ENCODE peak calls at places on chromosomes 3 and 15, in seven cellular contexts. One of them, this sample, is unnamed.

GRCh38 chr3:146747928-146748327 is 142.8 kb upstream of the PLSCR5 start:
- DNase-seq in cardiac fibroblast: peak; percentile 54
- DNase-seq in activated B cell treated with CpG ODN at 0.5 μM for 24 hours: no peak
- DNase-seq in NCI-H345: no peak
- DNase-seq in activated T-cell treated with anti-CD3 and anti-CD28 coated beads, Interleukin-2, amount 50 U/mL, for 72 hours: no peak
- DNase-seq in effector CD4-positive, alpha-beta T cell: no peak
- DNase-seq in AG04450: peak; percentile 0
- DNase-seq in this sample: peak; percentile 2

GRCh38 chr15:20671665-20672064 is 130.1 kb upstream of the GOLGA6L6 start:
- DNase-seq in cardiac fibroblast: no peak
- DNase-seq in activated B cell treated with CpG ODN at 0.5 μM for 24 hours: no peak
- DNase-seq in NCI-H345: no peak
- DNase-seq in activated T-cell treated with anti-CD3 and anti-CD28 coated beads, Interleukin-2, amount 50 U/mL, for 72 hours: no peak
- DNase-seq in effector CD4-positive, alpha-beta T cell: no peak
- DNase-seq in AG04450: no peak
- DNase-seq in this sample: no peak

GRCh38 chr3:45041666-45042065 is 15.6 kb downstream of the CLEC3B start:
- DNase-seq in cardiac fibroblast: no peak
- DNase-seq in activated B cell treated with CpG ODN at 0.5 μM for 24 hours: no peak
- DNase-seq in NCI-H345: no peak
- DNase-seq in activated T-cell treated with anti-CD3 and anti-CD28 coated beads, Interleukin-2, amount 50 U/mL, for 72 hours: no peak
- DNase-seq in effector CD4-positive, alpha-beta T cell: no peak
- DNase-seq in AG04450: no peak
- DNase-seq in this sample: no peak

GRCh38 chr15:96351801-96352593 is 21.5 kb downstream of the NR2F2 start:
- DNase-seq in cardiac fibroblast: no peak
- DNase-seq in activated B cell treated with CpG ODN at 0.5 μM for 24 hours: no peak
- DNase-seq in NCI-H345: no peak
- DNase-seq in activated T-cell treated with anti-CD3 and anti-CD28 coated beads, Interleukin-2, amount 50 U/mL, for 72 hours: no peak
- DNase-seq in effector CD4-positive, alpha-beta T cell: no peak
- DNase-seq in AG04450: no peak
- DNase-seq in this sample: no peak

GRCh38 chr15:81263477-81263876 is 60.5 kb downstream of the STARD5 start:
- DNase-seq in cardiac fibroblast: no peak
- DNase-seq in activated B cell treated with CpG ODN at 0.5 μM for 24 hours: no peak
- DNase-seq in NCI-H345: no peak
- DNase-seq in activated T-cell treated with anti-CD3 and anti-CD28 coated beads, Interleukin-2, amount 50 U/mL, for 72 hours: no peak
- DNase-seq in effector CD4-positive, alpha-beta T cell: no peak
- DNase-seq in AG04450: no peak
- DNase-seq in this sample: no peak

GRCh38 chr3:138845071-138845685 is 10.4 kb upstream of the PIK3CB start:
- DNase-seq in cardiac fibroblast: no peak
- DNase-seq in activated B cell treated with CpG ODN at 0.5 μM for 24 hours: no peak
- DNase-seq in NCI-H345: no peak
- DNase-seq in activated T-cell treated with anti-CD3 and anti-CD28 coated beads, Interleukin-2, amount 50 U/mL, for 72 hours: no peak
- DNase-seq in effector CD4-positive, alpha-beta T cell: no peak
- DNase-seq in AG04450: no peak
- DNase-seq in this sample: peak; percentile 8

GRCh38 chr3:164524201-164524600 is 554.1 kb downstream of the SI start:
- DNase-seq in cardiac fibroblast: no peak
- DNase-seq in activated B cell treated with CpG ODN at 0.5 μM for 24 hours: no peak
- DNase-seq in NCI-H345: no peak
- DNase-seq in activated T-cell treated with anti-CD3 and anti-CD28 coated beads, Interleukin-2, amount 50 U/mL, for 72 hours: no peak
- DNase-seq in effector CD4-positive, alpha-beta T cell: no peak
- DNase-seq in AG04450: no peak
- DNase-seq in this sample: no peak

GRCh38 chr3:118785415-118785814 is 249.2 kb downstream of the IGSF11 start:
- DNase-seq in cardiac fibroblast: no peak
- DNase-seq in activated B cell treated with CpG ODN at 0.5 μM for 24 hours: no peak
- DNase-seq in NCI-H345: no peak
- DNase-seq in activated T-cell treated with anti-CD3 and anti-CD28 coated beads, Interleukin-2, amount 50 U/mL, for 72 hours: no peak
- DNase-seq in effector CD4-positive, alpha-beta T cell: no peak
- DNase-seq in AG04450: no peak
- DNase-seq in this sample: no peak

GRCh38 chr3:175413926-175414325 is 554.8 kb downstream of the NAALADL2 start:
- DNase-seq in cardiac fibroblast: no peak
- DNase-seq in activated B cell treated with CpG ODN at 0.5 μM for 24 hours: no peak
- DNase-seq in NCI-H345: no peak
- DNase-seq in activated T-cell treated with anti-CD3 and anti-CD28 coated beads, Interleukin-2, amount 50 U/mL, for 72 hours: no peak
- DNase-seq in effector CD4-positive, alpha-beta T cell: no peak
- DNase-seq in AG04450: no peak
- DNase-seq in this sample: no peak

GRCh38 chr15:100731259-100732156 is 129.1 kb downstream of the ASB7 start:
- DNase-seq in cardiac fibroblast: peak; percentile 39
- DNase-seq in activated B cell treated with CpG ODN at 0.5 μM for 24 hours: no peak
- DNase-seq in NCI-H345: no peak
- DNase-seq in activated T-cell treated with anti-CD3 and anti-CD28 coated beads, Interleukin-2, amount 50 U/mL, for 72 hours: no peak
- DNase-seq in effector CD4-positive, alpha-beta T cell: no peak
- DNase-seq in AG04450: no peak
- DNase-seq in this sample: peak; percentile 43

GRCh38 chr3:8607285-8608040 is 37.1 kb downstream of the SSUH2 start:
- DNase-seq in cardiac fibroblast: peak; percentile 94
- DNase-seq in activated B cell treated with CpG ODN at 0.5 μM for 24 hours: no peak
- DNase-seq in NCI-H345: peak; percentile 6
- DNase-seq in activated T-cell treated with anti-CD3 and anti-CD28 coated beads, Interleukin-2, amount 50 U/mL, for 72 hours: no peak
- DNase-seq in effector CD4-positive, alpha-beta T cell: no peak
- DNase-seq in AG04450: peak; percentile 37
- DNase-seq in this sample: peak; percentile 38

GRCh38 chr15:49752517-49752916 is 131.7 kb downstream of the DTWD1 start:
- DNase-seq in cardiac fibroblast: no peak
- DNase-seq in activated B cell treated with CpG ODN at 0.5 μM for 24 hours: no peak
- DNase-seq in NCI-H345: no peak
- DNase-seq in activated T-cell treated with anti-CD3 and anti-CD28 coated beads, Interleukin-2, amount 50 U/mL, for 72 hours: no peak
- DNase-seq in effector CD4-positive, alpha-beta T cell: no peak
- DNase-seq in AG04450: no peak
- DNase-seq in this sample: no peak

GRCh38 chr3:184618793-184619192 is 57.2 kb downstream of the EPHB3 start:
- DNase-seq in cardiac fibroblast: no peak
- DNase-seq in activated B cell treated with CpG ODN at 0.5 μM for 24 hours: no peak
- DNase-seq in NCI-H345: no peak
- DNase-seq in activated T-cell treated with anti-CD3 and anti-CD28 coated beads, Interleukin-2, amount 50 U/mL, for 72 hours: no peak
- DNase-seq in effector CD4-positive, alpha-beta T cell: no peak
- DNase-seq in AG04450: no peak
- DNase-seq in this sample: no peak

GRCh38 chr3:60528651-60529050 is 722.6 kb downstream of the FHIT start:
- DNase-seq in cardiac fibroblast: no peak
- DNase-seq in activated B cell treated with CpG ODN at 0.5 μM for 24 hours: no peak
- DNase-seq in NCI-H345: no peak
- DNase-seq in activated T-cell treated with anti-CD3 and anti-CD28 coated beads, Interleukin-2, amount 50 U/mL, for 72 hours: no peak
- DNase-seq in effector CD4-positive, alpha-beta T cell: no peak
- DNase-seq in AG04450: no peak
- DNase-seq in this sample: no peak

GRCh38 chr3:186108106-186108940 is 566 bp downstream of the ETV5 start:
- DNase-seq in cardiac fibroblast: peak; percentile 56
- DNase-seq in activated B cell treated with CpG ODN at 0.5 μM for 24 hours: peak; percentile 37
- DNase-seq in NCI-H345: peak; percentile 66
- DNase-seq in activated T-cell treated with anti-CD3 and anti-CD28 coated beads, Interleukin-2, amount 50 U/mL, for 72 hours: peak; percentile 34
- DNase-seq in effector CD4-positive, alpha-beta T cell: no peak
- DNase-seq in AG04450: no peak
- DNase-seq in this sample: peak; percentile 71

GRCh38 chr3:151047636-151048035 is 37.8 kb upstream of the MED12L start:
- DNase-seq in cardiac fibroblast: peak; percentile 58
- DNase-seq in activated B cell treated with CpG ODN at 0.5 μM for 24 hours: no peak
- DNase-seq in NCI-H345: no peak
- DNase-seq in activated T-cell treated with anti-CD3 and anti-CD28 coated beads, Interleukin-2, amount 50 U/mL, for 72 hours: no peak
- DNase-seq in effector CD4-positive, alpha-beta T cell: no peak
- DNase-seq in AG04450: no peak
- DNase-seq in this sample: peak; percentile 13

GRCh38 chr15:99732711-99733267 is 448 bp downstream of the LYSMD4 start:
- DNase-seq in cardiac fibroblast: no peak
- DNase-seq in activated B cell treated with CpG ODN at 0.5 μM for 24 hours: no peak
- DNase-seq in NCI-H345: no peak
- DNase-seq in activated T-cell treated with anti-CD3 and anti-CD28 coated beads, Interleukin-2, amount 50 U/mL, for 72 hours: no peak
- DNase-seq in effector CD4-positive, alpha-beta T cell: no peak
- DNase-seq in AG04450: no peak
- DNase-seq in this sample: peak; percentile 21

GRCh38 chr15:82551646-82552247 is 11.5 kb upstream of the RPS17 start:
- DNase-seq in cardiac fibroblast: no peak
- DNase-seq in activated B cell treated with CpG ODN at 0.5 μM for 24 hours: no peak
- DNase-seq in NCI-H345: no peak
- DNase-seq in activated T-cell treated with anti-CD3 and anti-CD28 coated beads, Interleukin-2, amount 50 U/mL, for 72 hours: no peak
- DNase-seq in effector CD4-positive, alpha-beta T cell: no peak
- DNase-seq in AG04450: no peak
- DNase-seq in this sample: no peak

GRCh38 chr3:39651993-39652739 is 157.2 kb upstream of the MYRIP start:
- DNase-seq in cardiac fibroblast: no peak
- DNase-seq in activated B cell treated with CpG ODN at 0.5 μM for 24 hours: no peak
- DNase-seq in NCI-H345: peak; percentile 29
- DNase-seq in activated T-cell treated with anti-CD3 and anti-CD28 coated beads, Interleukin-2, amount 50 U/mL, for 72 hours: no peak
- DNase-seq in effector CD4-positive, alpha-beta T cell: no peak
- DNase-seq in AG04450: no peak
- DNase-seq in this sample: no peak

GRCh38 chr15:44435893-44436667 is 8.7 kb downstream of the CTDSPL2 start:
- DNase-seq in cardiac fibroblast: no peak
- DNase-seq in activated B cell treated with CpG ODN at 0.5 μM for 24 hours: no peak
- DNase-seq in NCI-H345: no peak
- DNase-seq in activated T-cell treated with anti-CD3 and anti-CD28 coated beads, Interleukin-2, amount 50 U/mL, for 72 hours: no peak
- DNase-seq in effector CD4-positive, alpha-beta T cell: no peak
- DNase-seq in AG04450: no peak
- DNase-seq in this sample: no peak

GRCh38 chr3:38588276-38588971 is 61.1 kb downstream of the SCN5A start:
- DNase-seq in cardiac fibroblast: no peak
- DNase-seq in activated B cell treated with CpG ODN at 0.5 μM for 24 hours: peak; percentile 4
- DNase-seq in NCI-H345: no peak
- DNase-seq in activated T-cell treated with anti-CD3 and anti-CD28 coated beads, Interleukin-2, amount 50 U/mL, for 72 hours: no peak
- DNase-seq in effector CD4-positive, alpha-beta T cell: no peak
- DNase-seq in AG04450: no peak
- DNase-seq in this sample: no peak

GRCh38 chr15:78085928-78086327 is 6.4 kb upstream of the SH2D7 start:
- DNase-seq in cardiac fibroblast: peak; percentile 85
- DNase-seq in activated B cell treated with CpG ODN at 0.5 μM for 24 hours: no peak
- DNase-seq in NCI-H345: no peak
- DNase-seq in activated T-cell treated with anti-CD3 and anti-CD28 coated beads, Interleukin-2, amount 50 U/mL, for 72 hours: no peak
- DNase-seq in effector CD4-positive, alpha-beta T cell: no peak
- DNase-seq in AG04450: peak; percentile 60
- DNase-seq in this sample: no peak

GRCh38 chr3:100316656-100317069 is 17.9 kb upstream of the NIT2 start:
- DNase-seq in cardiac fibroblast: peak; percentile 80
- DNase-seq in activated B cell treated with CpG ODN at 0.5 μM for 24 hours: no peak
- DNase-seq in NCI-H345: no peak
- DNase-seq in activated T-cell treated with anti-CD3 and anti-CD28 coated beads, Interleukin-2, amount 50 U/mL, for 72 hours: peak; percentile 30
- DNase-seq in effector CD4-positive, alpha-beta T cell: peak; percentile 14
- DNase-seq in AG04450: peak; percentile 26
- DNase-seq in this sample: peak; percentile 53

GRCh38 chr15:55402707-55403106 is 5.5 kb downstream of the CCPG1 start:
- DNase-seq in cardiac fibroblast: peak; percentile 13
- DNase-seq in activated B cell treated with CpG ODN at 0.5 μM for 24 hours: no peak
- DNase-seq in NCI-H345: no peak
- DNase-seq in activated T-cell treated with anti-CD3 and anti-CD28 coated beads, Interleukin-2, amount 50 U/mL, for 72 hours: no peak
- DNase-seq in effector CD4-positive, alpha-beta T cell: no peak
- DNase-seq in AG04450: no peak
- DNase-seq in this sample: no peak

GRCh38 chr15:66843581-66843980 is 141.5 kb downstream of the SMAD6 start:
- DNase-seq in cardiac fibroblast: no peak
- DNase-seq in activated B cell treated with CpG ODN at 0.5 μM for 24 hours: no peak
- DNase-seq in NCI-H345: no peak
- DNase-seq in activated T-cell treated with anti-CD3 and anti-CD28 coated beads, Interleukin-2, amount 50 U/mL, for 72 hours: no peak
- DNase-seq in effector CD4-positive, alpha-beta T cell: no peak
- DNase-seq in AG04450: no peak
- DNase-seq in this sample: no peak

GRCh38 chr15:77419050-77419835 is 661 bp downstream of the PEAK1 start:
- DNase-seq in cardiac fibroblast: peak; percentile 46
- DNase-seq in activated B cell treated with CpG ODN at 0.5 μM for 24 hours: no peak
- DNase-seq in NCI-H345: peak; percentile 8
- DNase-seq in activated T-cell treated with anti-CD3 and anti-CD28 coated beads, Interleukin-2, amount 50 U/mL, for 72 hours: peak; percentile 52
- DNase-seq in effector CD4-positive, alpha-beta T cell: peak; percentile 25
- DNase-seq in AG04450: no peak
- DNase-seq in this sample: peak; percentile 36

GRCh38 chr3:127151992-127152391 is 40.9 kb upstream of the PRR23E start:
- DNase-seq in cardiac fibroblast: no peak
- DNase-seq in activated B cell treated with CpG ODN at 0.5 μM for 24 hours: no peak
- DNase-seq in NCI-H345: no peak
- DNase-seq in activated T-cell treated with anti-CD3 and anti-CD28 coated beads, Interleukin-2, amount 50 U/mL, for 72 hours: no peak
- DNase-seq in effector CD4-positive, alpha-beta T cell: no peak
- DNase-seq in AG04450: no peak
- DNase-seq in this sample: no peak

GRCh38 chr15:100438570-100438969 is 90.2 kb downstream of the CERS3 start:
- DNase-seq in cardiac fibroblast: peak; percentile 67
- DNase-seq in activated B cell treated with CpG ODN at 0.5 μM for 24 hours: no peak
- DNase-seq in NCI-H345: peak; percentile 91
- DNase-seq in activated T-cell treated with anti-CD3 and anti-CD28 coated beads, Interleukin-2, amount 50 U/mL, for 72 hours: peak; percentile 19
- DNase-seq in effector CD4-positive, alpha-beta T cell: no peak
- DNase-seq in AG04450: no peak
- DNase-seq in this sample: peak; percentile 71

GRCh38 chr3:99699841-99700240 is 61.4 kb downstream of the COL8A1 start:
- DNase-seq in cardiac fibroblast: peak; percentile 68
- DNase-seq in activated B cell treated with CpG ODN at 0.5 μM for 24 hours: no peak
- DNase-seq in NCI-H345: no peak
- DNase-seq in activated T-cell treated with anti-CD3 and anti-CD28 coated beads, Interleukin-2, amount 50 U/mL, for 72 hours: no peak
- DNase-seq in effector CD4-positive, alpha-beta T cell: no peak
- DNase-seq in AG04450: no peak
- DNase-seq in this sample: peak; percentile 89

GRCh38 chr15:65132841-65133549 is 613 bp downstream of the PDCD7 start:
- DNase-seq in cardiac fibroblast: peak; percentile 58
- DNase-seq in activated B cell treated with CpG ODN at 0.5 μM for 24 hours: no peak
- DNase-seq in NCI-H345: peak; percentile 1
- DNase-seq in activated T-cell treated with anti-CD3 and anti-CD28 coated beads, Interleukin-2, amount 50 U/mL, for 72 hours: peak; percentile 35
- DNase-seq in effector CD4-positive, alpha-beta T cell: peak; percentile 4
- DNase-seq in AG04450: peak; percentile 7
- DNase-seq in this sample: peak; percentile 39

GRCh38 chr3:107927361-107928083 is 163.3 kb downstream of the CD47 start:
- DNase-seq in cardiac fibroblast: peak; percentile 75
- DNase-seq in activated B cell treated with CpG ODN at 0.5 μM for 24 hours: peak; percentile 66
- DNase-seq in NCI-H345: peak; percentile 62
- DNase-seq in activated T-cell treated with anti-CD3 and anti-CD28 coated beads, Interleukin-2, amount 50 U/mL, for 72 hours: peak; percentile 86
- DNase-seq in effector CD4-positive, alpha-beta T cell: peak; percentile 49
- DNase-seq in AG04450: peak; percentile 18
- DNase-seq in this sample: peak; percentile 82

GRCh38 chr3:148211725-148212124 is 486.0 kb upstream of the AGTR1 start:
- DNase-seq in cardiac fibroblast: peak; percentile 20
- DNase-seq in activated B cell treated with CpG ODN at 0.5 μM for 24 hours: no peak
- DNase-seq in NCI-H345: no peak
- DNase-seq in activated T-cell treated with anti-CD3 and anti-CD28 coated beads, Interleukin-2, amount 50 U/mL, for 72 hours: no peak
- DNase-seq in effector CD4-positive, alpha-beta T cell: no peak
- DNase-seq in AG04450: no peak
- DNase-seq in this sample: no peak

GRCh38 chr3:25904248-25904647 is 114.4 kb downstream of the OXSM start:
- DNase-seq in cardiac fibroblast: no peak
- DNase-seq in activated B cell treated with CpG ODN at 0.5 μM for 24 hours: no peak
- DNase-seq in NCI-H345: peak; percentile 5
- DNase-seq in activated T-cell treated with anti-CD3 and anti-CD28 coated beads, Interleukin-2, amount 50 U/mL, for 72 hours: no peak
- DNase-seq in effector CD4-positive, alpha-beta T cell: no peak
- DNase-seq in AG04450: no peak
- DNase-seq in this sample: no peak

GRCh38 chr3:186258968-186259367 is 103.1 kb downstream of the DGKG start:
- DNase-seq in cardiac fibroblast: no peak
- DNase-seq in activated B cell treated with CpG ODN at 0.5 μM for 24 hours: no peak
- DNase-seq in NCI-H345: no peak
- DNase-seq in activated T-cell treated with anti-CD3 and anti-CD28 coated beads, Interleukin-2, amount 50 U/mL, for 72 hours: no peak
- DNase-seq in effector CD4-positive, alpha-beta T cell: no peak
- DNase-seq in AG04450: no peak
- DNase-seq in this sample: no peak

GRCh38 chr3:123789760-123790159 is 94.4 kb downstream of the MYLK start:
- DNase-seq in cardiac fibroblast: peak; percentile 37
- DNase-seq in activated B cell treated with CpG ODN at 0.5 μM for 24 hours: no peak
- DNase-seq in NCI-H345: no peak
- DNase-seq in activated T-cell treated with anti-CD3 and anti-CD28 coated beads, Interleukin-2, amount 50 U/mL, for 72 hours: no peak
- DNase-seq in effector CD4-positive, alpha-beta T cell: no peak
- DNase-seq in AG04450: no peak
- DNase-seq in this sample: peak; percentile 57

GRCh38 chr3:169879013-169879412 is 9.3 kb upstream of the LRRC31 start:
- DNase-seq in cardiac fibroblast: no peak
- DNase-seq in activated B cell treated with CpG ODN at 0.5 μM for 24 hours: no peak
- DNase-seq in NCI-H345: no peak
- DNase-seq in activated T-cell treated with anti-CD3 and anti-CD28 coated beads, Interleukin-2, amount 50 U/mL, for 72 hours: no peak
- DNase-seq in effector CD4-positive, alpha-beta T cell: no peak
- DNase-seq in AG04450: no peak
- DNase-seq in this sample: no peak

GRCh38 chr3:72999971-73000370 is 3.4 kb downstream of the PPP4R2 start:
- DNase-seq in cardiac fibroblast: no peak
- DNase-seq in activated B cell treated with CpG ODN at 0.5 μM for 24 hours: no peak
- DNase-seq in NCI-H345: no peak
- DNase-seq in activated T-cell treated with anti-CD3 and anti-CD28 coated beads, Interleukin-2, amount 50 U/mL, for 72 hours: no peak
- DNase-seq in effector CD4-positive, alpha-beta T cell: no peak
- DNase-seq in AG04450: no peak
- DNase-seq in this sample: no peak

GRCh38 chr3:15053541-15053940 is 11.6 kb downstream of the MRPS25 start:
- DNase-seq in cardiac fibroblast: no peak
- DNase-seq in activated B cell treated with CpG ODN at 0.5 μM for 24 hours: no peak
- DNase-seq in NCI-H345: no peak
- DNase-seq in activated T-cell treated with anti-CD3 and anti-CD28 coated beads, Interleukin-2, amount 50 U/mL, for 72 hours: no peak
- DNase-seq in effector CD4-positive, alpha-beta T cell: no peak
- DNase-seq in AG04450: no peak
- DNase-seq in this sample: no peak

This sample was measured in Daoy.